ENCODE peak calls at places on chromosomes 3 and 15, in ten cellular contexts. D is DMS153; H is osteoblast; T is left cardiac atrium; O is T-helper 1 cell; Z is activated B cell treated with CpG ODN at 0.5 μM for 24 hours; X is anterior cingulate cortex; F is RPMI7951; M is amygdala; W is CD8-positive, alpha-beta memory T cell. E is an unnamed sample.

GRCh38 chr3:7444886-7445285 is 584.0 kb downstream of the GRM7 start:
- DNase-seq in D (no peak), H (no peak), T (no peak), O (no peak), Z (no peak), X (no peak), F (no peak), M (no peak), W (no peak), E (no peak)

GRCh38 chr3:156847746-156848339 is 21.7 kb downstream of the LEKR1 start:
- DNase-seq in D (no peak), H (no peak), T (no peak), O (no peak), Z (no peak), X (no peak), F (no peak), M (no peak), W (no peak), E (no peak)

GRCh38 chr3:38707730-38708129 is 58.2 kb upstream of the SCN5A start:
- DNase-seq in D (no peak), H (no peak), T (no peak), O (no peak), Z (no peak), X (no peak), F (no peak), M (no peak), W (no peak), E (peak; percentile 2)

GRCh38 chr15:90009301-90010063 is 8.4 kb downstream of the ZNF710 start:
- DNase-seq in D (no peak), H (no peak), T (no peak), O (no peak), Z (no peak), X (no peak), F (no peak), M (no peak), W (no peak), E (no peak)

GRCh38 chr3:112007641-112008040 is 8.9 kb downstream of the TAGLN3 start:
- DNase-seq in D (no peak), H (no peak), T (no peak), O (no peak), Z (no peak), X (no peak), F (peak; percentile 28), M (no peak), W (no peak), E (no peak)

GRCh38 chr3:49119439-49119838 is 1.2 kb downstream of the USP19 start:
- DNase-seq in D (no peak), H (peak; percentile 97), T (no peak), O (no peak), Z (no peak), X (no peak), F (peak; percentile 58), M (no peak), W (no peak), E (no peak)

GRCh38 chr15:68012911-68013310 is 41.2 kb upstream of the PIAS1 start:
- DNase-seq in D (no peak), H (no peak), T (no peak), O (no peak), Z (no peak), X (no peak), F (no peak), M (no peak), W (no peak), E (no peak)

GRCh38 chr3:129317876-129318275 is 39.2 kb downstream of the HMCES start:
- DNase-seq in D (no peak), H (peak; percentile 48), T (no peak), O (no peak), Z (no peak), X (no peak), F (no peak), M (no peak), W (no peak), E (no peak)

GRCh38 chr15:25732191-25732590 is 130.9 kb downstream of the ATP10A start:
- DNase-seq in D (no peak), H (no peak), T (no peak), O (no peak), Z (no peak), X (no peak), F (no peak), M (no peak), W (no peak), E (no peak)

GRCh38 chr3:142946861-142947260 is 16.6 kb downstream of the PAQR9 start:
- DNase-seq in D (no peak), H (no peak), T (no peak), O (no peak), Z (no peak), X (no peak), F (no peak), M (no peak), W (no peak), E (no peak)

GRCh38 chr3:142500211-142500610 is 52.4 kb upstream of the XRN1 start:
- DNase-seq in D (no peak), H (peak; percentile 43), T (no peak), O (no peak), Z (no peak), X (no peak), F (no peak), M (no peak), W (no peak), E (no peak)

GRCh38 chr15:33448961-33449611 is 138.3 kb downstream of the RYR3 start:
- DNase-seq in D (no peak), H (no peak), T (no peak), O (no peak), Z (no peak), X (no peak), F (no peak), M (no peak), W (no peak), E (no peak)

GRCh38 chr15:38746211-38746610 is 181.6 kb upstream of the RASGRP1 start:
- DNase-seq in D (no peak), H (peak; percentile 78), T (no peak), O (no peak), Z (no peak), X (no peak), F (peak; percentile 59), M (no peak), W (no peak), E (no peak)

GRCh38 chr3:52234516-52235447 is 4.2 kb downstream of the TWF2 start:
- DNase-seq in D (no peak), H (peak; percentile 69), T (no peak), O (no peak), Z (no peak), X (no peak), F (no peak), M (no peak), W (no peak), E (no peak)

GRCh38 chr3:197501879-197502620 is 53.7 kb downstream of the BDH1 start:
- DNase-seq in D (no peak), H (peak; percentile 99), T (no peak), O (no peak), Z (no peak), X (peak; percentile 35), F (peak; percentile 85), M (no peak), W (no peak), E (peak; percentile 68)

GRCh38 chr15:99117563-99118257 is 12.8 kb downstream of the SYNM start:
- DNase-seq in D (no peak), H (no peak), T (no peak), O (no peak), Z (no peak), X (no peak), F (no peak), M (no peak), W (no peak), E (no peak)

GRCh38 chr3:126434931-126435411 is 40.3 kb downstream of the CFAP100 start:
- DNase-seq in D (no peak), H (no peak), T (no peak), O (no peak), Z (no peak), X (no peak), F (no peak), M (no peak), W (no peak), E (no peak)

GRCh38 chr15:83653639-83654378 is at the start of gene ADAMTSL3:
- DNase-seq in D (no peak), H (peak; percentile 95), T (peak; percentile 90), O (no peak), Z (no peak), X (peak; percentile 32), F (peak; percentile 24), M (no peak), W (no peak), E (peak; percentile 73)

GRCh38 chr3:23805881-23806321 is at the start of gene UBE2E1:
- DNase-seq in D (peak; percentile 11), H (peak; percentile 97), T (peak; percentile 86), O (peak; percentile 73), Z (peak; percentile 68), X (peak; percentile 69), F (peak; percentile 78), M (peak; percentile 46), W (peak; percentile 77), E (peak; percentile 63)

GRCh38 chr3:193894121-193894863 is 241.7 kb upstream of the HES1 start:
- DNase-seq in D (no peak), H (no peak), T (no peak), O (no peak), Z (no peak), X (no peak), F (peak; percentile 77), M (no peak), W (no peak), E (no peak)

GRCh38 chr15:48806151-48806550 is 4.7 kb downstream of the CEP152 start:
- DNase-seq in D (no peak), H (peak; percentile 72), T (peak; percentile 30), O (no peak), Z (no peak), X (no peak), F (peak; percentile 25), M (no peak), W (no peak), E (no peak)

GRCh38 chr3:125470671-125471070 is 49.3 kb downstream of the SNX4 start:
- DNase-seq in D (no peak), H (no peak), T (no peak), O (no peak), Z (no peak), X (no peak), F (no peak), M (no peak), W (no peak), E (no peak)

GRCh38 chr3:46395210-46395661 is 11.6 kb downstream of the CCR5AS start:
- DNase-seq in D (no peak), H (no peak), T (no peak), O (no peak), Z (no peak), X (no peak), F (no peak), M (no peak), W (no peak), E (no peak)

GRCh38 chr15:78024141-78024567 is 53.4 kb downstream of the TBC1D2B start:
- DNase-seq in D (no peak), H (no peak), T (peak; percentile 67), O (no peak), Z (no peak), X (no peak), F (no peak), M (no peak), W (no peak), E (no peak)

GRCh38 chr15:63050737-63051700 is 8.5 kb downstream of the TPM1 start:
- DNase-seq in D (peak; percentile 74), H (peak; percentile 84), T (no peak), O (no peak), Z (no peak), X (no peak), F (peak; percentile 84), M (no peak), W (no peak), E (no peak)

GRCh38 chr15:70519004-70519365 is 244.4 kb downstream of the UACA start:
- DNase-seq in D (no peak), H (no peak), T (no peak), O (no peak), Z (peak; percentile 3), X (no peak), F (no peak), M (no peak), W (no peak), E (no peak)

GRCh38 chr3:179898024-179898423 is 138.7 kb downstream of the PEX5L start:
- DNase-seq in D (no peak), H (no peak), T (no peak), O (no peak), Z (no peak), X (no peak), F (peak; percentile 59), M (no peak), W (no peak), E (peak; percentile 70)

GRCh38 chr15:76529911-76530310 is 193.3 kb downstream of the ISL2 start:
- DNase-seq in D (no peak), H (no peak), T (no peak), O (no peak), Z (no peak), X (no peak), F (no peak), M (no peak), W (no peak), E (no peak)